ENCODE peak calls at places on chromosome 22, in four cellular contexts. I is activated CD8-positive, alpha-beta memory T cell treated with anti-CD3 and anti-CD28 coated beads for 48 hours; P is HuH-7.5; J is RWPE2. F is an unnamed sample.

GRCh38 chr22:35631597-35631996 is 14.5 kb upstream of the MB start:
- DNase-seq in I (no peak), P (peak), J (no peak), F (peak)

GRCh38 chr22:24156146-24156914 is 25.0 kb upstream of the SUSD2 start:
- DNase-seq in I (peak), P (peak), J (no peak), F (no peak)

GRCh38 chr22:32527756-32528155 is 53.1 kb downstream of the FBXO7 start:
- DNase-seq in I (no peak), P (no peak), J (no peak), F (no peak)

GRCh38 chr22:49632199-49633009 is 195.3 kb downstream of the BRD1 start:
- DNase-seq in I (no peak), P (peak), J (no peak), F (peak)

GRCh38 chr22:46366327-46366731 is 30.8 kb downstream of the TRMU start:
- DNase-seq in I (no peak), P (no peak), J (no peak), F (no peak)

GRCh38 chr22:30422481-30423295 is 2.9 kb upstream of the MTFP1 start:
- DNase-seq in I (peak), P (no peak), J (peak), F (peak)

GRCh38 chr22:38784035-38784434 is 9.9 kb downstream of the DNAL4 start:
- DNase-seq in I (no peak), P (no peak), J (no peak), F (no peak)

GRCh38 chr22:25051983-25052710 is 99.6 kb downstream of the KIAA1671 start:
- DNase-seq in I (no peak), P (no peak), J (no peak), F (no peak)

GRCh38 chr22:39353346-39353745 is 3.6 kb downstream of the SYNGR1 start:
- DNase-seq in I (no peak), P (no peak), J (no peak), F (no peak)

GRCh38 chr22:38097557-38098409 is 12.7 kb downstream of the BAIAP2L2 start:
- DNase-seq in I (no peak), P (no peak), J (peak), F (no peak)

GRCh38 chr22:19745155-19746133 is 15.1 kb upstream of the TBX1 start:
- DNase-seq in I (no peak), P (no peak), J (no peak), F (no peak)

GRCh38 chr22:47192651-47193437 is 430.4 kb downstream of the TBC1D22A start:
- DNase-seq in I (no peak), P (no peak), J (peak), F (no peak)

GRCh38 chr22:27032121-27032761 is 374.9 kb downstream of the MIAT start:
- DNase-seq in I (no peak), P (no peak), J (no peak), F (no peak)

GRCh38 chr22:29476116-29476515 is 3.9 kb upstream of the NEFH start:
- DNase-seq in I (no peak), P (no peak), J (no peak), F (no peak)

GRCh38 chr22:31080164-31080847 is 812 bp upstream of the SMTN start:
- DNase-seq in I (no peak), P (peak), J (no peak), F (no peak)

GRCh38 chr22:31098633-31099110 is 8.7 kb downstream of the SELENOM start:
- DNase-seq in I (no peak), P (peak), J (no peak), F (no peak)

GRCh38 chr22:28014141-28015055 is 95.3 kb upstream of the PITPNB start:
- DNase-seq in I (no peak), P (no peak), J (peak), F (no peak)

GRCh38 chr22:44030051-44030701 is 6.1 kb downstream of the PARVB start:
- DNase-seq in I (no peak), P (no peak), J (no peak), F (no peak)

GRCh38 chr22:45039206-45039605 is 29.4 kb upstream of the PHF21B start:
- DNase-seq in I (no peak), P (no peak), J (no peak), F (no peak)

GRCh38 chr22:29225422-29226090 is 19.9 kb downstream of the EMID1 start:
- DNase-seq in I (no peak), P (no peak), J (no peak), F (no peak)

GRCh38 chr22:37403267-37403960 is 23.9 kb downstream of the ELFN2 start:
- DNase-seq in I (no peak), P (no peak), J (no peak), F (no peak)

GRCh38 chr22:29253561-29254282 is 14.1 kb downstream of the RHBDD3 start:
- DNase-seq in I (no peak), P (peak), J (peak), F (no peak)

GRCh38 chr22:36790648-36791047 is 14.7 kb upstream of the IFT27 start:
- DNase-seq in I (no peak), P (no peak), J (no peak), F (no peak)

GRCh38 chr22:31846161-31847115 is 92.6 kb downstream of the DEPDC5 start:
- DNase-seq in I (no peak), P (peak), J (no peak), F (peak)

GRCh38 chr22:23219787-23220484 is 39.6 kb downstream of the BCR start:
- DNase-seq in I (no peak), P (no peak), J (peak), F (no peak)

GRCh38 chr22:45775569-45776312 is 104.1 kb downstream of the ATXN10 start:
- DNase-seq in I (no peak), P (no peak), J (no peak), F (no peak)

GRCh38 chr22:37345863-37346514 is 63.7 kb downstream of the CYTH4 start:
- DNase-seq in I (no peak), P (no peak), J (no peak), F (no peak)

F was measured in Caco-2.